ENCODE peak calls at places on chromosomes 13 and 19, in four cellular contexts. A is thoracic aorta; O is CD8-positive, alpha-beta T cell; C is right lobe of liver. H is an unnamed sample. For H3K4me1 and H3K27me3, the result is how much of the 10 kb centered on the place peaks cover.

GRCh38 chr19:50203281-50204080 is at the start of gene MYH14:
- DNase-seq in A (peak), O (no peak), C (peak), H (peak)

GRCh38 chr13:77737583-77738200 is 40.2 kb downstream of the SLAIN1 start:
- DNase-seq in A (no peak), O (no peak), C (no peak), H (no peak)

GRCh38 chr13:112213467-112214245 is 146.7 kb downstream of the SOX1 start:
- DNase-seq in A (no peak), O (no peak), C (peak), H (peak)

GRCh38 chr19:8363803-8364771 is at the start of gene ANGPTL4:
- DNase-seq in A (peak), O (peak), C (peak), H (peak)

GRCh38 chr19:51387924-51388389 is at the start of gene LIM2:
- DNase-seq in A (no peak), O (no peak), C (no peak), H (no peak)

GRCh38 chr13:51453959-51454703 is 1.3 kb upstream of the INTS6 start:
- DNase-seq in A (no peak), O (peak), C (no peak), H (peak)

GRCh38 chr19:42062381-42062780 is 7.6 kb downstream of the GRIK5 start:
- DNase-seq in A (no peak), O (no peak), C (no peak), H (no peak)

GRCh38 chr19:14150770-14151661 is 14.6 kb upstream of the ASF1B start:
- DNase-seq in A (no peak), O (no peak), C (no peak), H (no peak)

GRCh38 chr19:10817291-10818038 is 18.5 kb downstream of the TMED1 start:
- DNase-seq in A (peak), O (no peak), C (no peak), H (no peak)

GRCh38 chr19:50242586-50242985 is 39.2 kb downstream of the MYH14 start:
- DNase-seq in A (no peak), O (no peak), C (no peak), H (no peak)

GRCh38 chr13:71613347-71613746 is 253.7 kb downstream of the DACH1 start:
- DNase-seq in A (no peak), O (no peak), C (no peak), H (no peak)

GRCh38 chr13:31274345-31274870 is 74.6 kb downstream of the B3GLCT start:
- DNase-seq in A (no peak), O (no peak), C (no peak), H (no peak)

GRCh38 chr19:14248578-14249011 is 42.6 kb upstream of the ADGRL1 start:
- DNase-seq in A (no peak), O (peak), C (no peak), H (no peak)

GRCh38 chr13:77386880-77387606 is 60.1 kb upstream of the MYCBP2 start:
- DNase-seq in A (peak), O (no peak), C (no peak), H (no peak)

DNA sequence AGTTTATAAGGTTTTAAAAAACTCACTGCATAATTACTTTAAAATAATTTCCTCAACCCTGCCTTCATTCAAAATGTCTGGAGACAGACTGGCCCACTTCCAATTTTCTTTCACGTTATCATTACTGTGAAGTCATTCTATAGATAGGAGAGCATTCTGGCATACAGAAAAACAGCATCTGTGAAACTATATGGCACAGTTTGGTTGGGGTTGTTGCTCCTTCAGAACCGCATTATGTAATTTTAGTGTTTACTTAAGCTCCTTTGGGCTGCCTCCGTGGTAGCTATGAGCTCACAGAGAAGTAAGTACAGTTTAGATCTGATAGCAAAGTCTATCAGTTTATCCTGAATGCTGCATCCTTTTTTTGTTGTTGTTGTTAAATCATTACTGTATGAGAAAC is 104.3 kb downstream of the KCNRG start:
- DNase-seq in A (no peak), O (no peak), C (no peak), H (no peak)
- H3K4me1 ChIP-seq in A (under half), O (under half), C (under half), H (under half)

GRCh38 chr13:27905650-27906049 is 14.2 kb upstream of the PDX1 start:
- DNase-seq in A (no peak), O (no peak), C (no peak), H (no peak)
- H3K27me3 ChIP-seq in A (under half), O (under half), C (under half), H (under half)

DNA sequence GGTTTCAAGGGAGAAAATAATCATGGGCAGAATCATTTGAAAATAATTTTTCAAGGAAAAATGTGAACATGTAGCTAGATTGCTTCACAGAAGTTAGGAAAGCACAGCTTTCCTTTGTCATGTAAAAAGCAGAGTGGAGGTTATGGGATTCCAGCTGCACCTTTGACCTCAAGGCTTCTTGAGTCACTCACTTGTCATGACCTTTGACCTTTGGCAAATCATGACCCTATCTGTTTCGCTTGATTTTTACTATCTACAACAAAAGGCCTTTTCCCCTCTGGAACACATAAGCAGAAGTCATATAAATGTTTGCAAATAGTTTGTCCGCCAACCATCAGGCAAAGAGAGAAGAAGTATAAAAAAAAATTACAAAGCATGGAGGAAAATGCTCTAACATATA is 210.7 kb upstream of the MIR17HG start:
- DNase-seq in A (no peak), O (no peak), C (no peak), H (no peak)
- H3K4me1 ChIP-seq in A (under half), O (under half), C (under half), H (under half)

DNA sequence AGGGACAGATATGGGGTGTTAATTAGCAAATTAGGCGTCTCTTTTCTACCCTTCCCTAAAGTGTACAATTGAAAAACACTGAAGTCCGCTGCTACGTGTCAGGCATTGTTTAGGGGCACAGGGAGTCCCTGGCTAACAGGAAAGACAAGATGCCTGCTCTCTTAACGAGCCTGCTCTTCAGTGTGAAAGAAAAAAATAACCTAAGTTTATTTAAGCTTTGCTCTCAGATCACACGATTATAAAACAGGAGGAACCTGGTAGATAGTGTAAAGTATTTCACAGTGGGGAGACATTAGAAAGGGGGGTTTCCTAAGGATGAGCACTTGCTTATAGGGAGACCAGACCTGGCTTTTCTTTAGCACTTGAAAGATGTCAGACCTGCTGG is 38.7 kb downstream of the IGFL2 start:
- DNase-seq in A (no peak), O (no peak), C (no peak), H (no peak)
- H3K27me3 ChIP-seq in A (under half), O (under half), C (under half), H (under half)

GRCh38 chr19:15269806-15270205 is 37.6 kb upstream of the EPHX3 start:
- DNase-seq in A (no peak), O (no peak), C (no peak), H (no peak)

GRCh38 chr19:15265849-15266248 is 33.6 kb upstream of the EPHX3 start:
- DNase-seq in A (peak), O (no peak), C (peak), H (peak)

GRCh38 chr19:15268928-15269253 is 36.6 kb upstream of the EPHX3 start:
- DNase-seq in A (no peak), O (no peak), C (no peak), H (no peak)

GRCh38 chr19:15266683-15267082 is 34.4 kb upstream of the EPHX3 start:
- DNase-seq in A (no peak), O (no peak), C (no peak), H (no peak)

DNA sequence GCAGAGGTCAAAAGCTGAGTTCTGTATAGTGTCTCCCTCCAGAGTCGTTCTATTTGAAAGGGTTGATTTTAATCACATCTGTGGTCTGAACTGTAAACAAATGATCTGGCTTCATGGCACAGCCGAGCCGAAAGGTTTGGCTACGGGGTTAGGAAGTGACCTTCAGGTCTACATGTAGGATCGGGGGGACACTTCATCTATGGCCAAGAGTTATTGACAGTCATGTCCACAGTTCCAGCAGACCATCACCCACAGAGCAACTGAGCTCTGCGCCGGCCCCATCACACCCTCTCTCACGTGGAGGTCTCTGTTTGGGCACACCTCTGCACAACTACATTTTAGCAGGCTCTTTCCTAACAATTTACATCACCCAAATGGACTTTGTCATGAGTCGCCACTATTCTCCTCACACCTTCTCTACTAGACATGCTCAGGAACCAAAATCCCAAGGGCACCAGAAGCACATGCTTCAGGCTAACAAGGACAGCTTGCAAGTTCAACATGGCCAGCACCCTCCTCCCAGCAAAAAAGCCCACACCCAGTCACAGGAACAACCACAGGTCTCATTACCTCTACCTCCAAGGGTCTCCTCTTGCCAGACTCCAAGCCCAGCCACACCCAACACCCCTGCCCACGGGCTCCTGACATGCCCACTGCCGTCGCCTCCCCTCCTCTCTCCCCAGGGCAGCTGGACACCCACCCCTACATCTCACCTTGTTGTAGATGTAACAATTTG is 36.1 kb upstream of the EPHX3 start:
- DNase-seq in A (no peak), O (no peak), C (no peak), H (no peak)
- H3K4me1 ChIP-seq in A (under half), O (under half), C (half or more), H (under half)

GRCh38 chr13:45436953-45437352 is 18.8 kb upstream of the SLC25A30 start:
- DNase-seq in A (no peak), O (no peak), C (peak), H (no peak)
- H3K27me3 ChIP-seq in A (under half), O (under half), C (under half), H (under half)

DNA sequence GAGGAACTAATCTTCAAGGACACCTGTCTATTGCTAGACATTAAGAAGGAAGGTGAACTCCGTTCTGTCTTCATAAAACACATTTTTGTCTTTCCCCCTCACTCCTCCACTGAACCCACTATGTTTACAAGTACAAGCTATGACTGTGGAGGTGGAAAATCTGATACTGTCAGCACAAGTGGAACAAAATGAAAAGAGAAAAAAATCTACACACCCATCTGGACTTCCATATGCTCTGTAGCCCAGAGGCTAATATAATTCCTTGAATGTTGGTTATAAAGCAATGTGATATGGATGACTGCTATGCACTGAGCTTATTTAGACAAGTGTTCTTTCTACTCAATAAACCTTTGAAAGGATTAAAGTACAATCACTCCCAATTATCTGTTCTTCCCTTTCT is 713.5 kb downstream of the DIAPH3 start:
- DNase-seq in A (no peak), O (no peak), C (no peak), H (no peak)
- H3K4me1 ChIP-seq in A (under half), O (under half), C (under half), H (under half)

DNA sequence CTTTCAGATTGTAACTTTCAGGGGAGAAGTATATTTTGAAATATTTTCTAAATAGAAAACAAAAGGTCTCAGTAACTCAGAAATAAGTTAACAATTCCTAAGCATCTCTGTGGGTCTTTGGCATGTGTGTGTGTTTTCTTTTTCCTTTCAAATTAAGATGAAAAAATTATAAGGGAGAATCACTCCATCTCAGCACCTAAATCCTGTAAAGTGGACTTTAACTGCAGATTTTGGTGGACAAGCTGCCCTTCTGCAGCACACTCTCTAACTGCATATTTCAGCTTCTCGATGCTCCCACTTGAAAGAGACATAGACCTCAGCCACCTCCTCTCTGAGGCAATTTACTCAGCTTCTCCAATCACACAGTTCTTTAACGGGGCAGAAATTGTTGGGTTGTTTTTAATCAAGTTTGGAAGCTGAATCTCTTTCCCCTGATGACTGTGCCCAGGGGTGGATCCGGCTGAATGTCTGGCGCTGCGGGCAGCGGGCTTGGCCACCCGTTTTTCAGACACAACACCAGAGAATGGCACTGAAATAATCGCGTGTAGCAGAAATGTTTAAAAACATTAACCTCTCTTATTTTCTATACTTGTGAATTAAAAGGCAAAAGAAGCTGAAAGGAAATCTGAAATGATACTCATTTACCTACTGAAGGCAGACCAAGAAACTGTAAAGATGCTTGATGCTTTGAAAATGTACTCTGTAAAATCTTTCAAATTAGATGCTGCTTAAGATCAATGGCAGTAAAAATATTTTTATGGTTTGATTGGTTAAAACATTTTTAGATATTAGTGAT is 12.3 kb downstream of the ZIC2 start:
- DNase-seq in A (no peak), O (no peak), C (no peak), H (no peak)
- H3K27me3 ChIP-seq in A (half or more), O (half or more), C (half or more), H (under half)

H was measured in pancreas.